ENCODE peak calls at places on chromosomes 5 and 9, in five cellular contexts. One of them, this sample, is unnamed.
A peak's percentile ranks its signal among the peaks of the same experiment; 100 is the strongest.

GRCh38 chr5:172713113-172713808 is 57.7 kb downstream of the DUSP1 start:
- DNase-seq in activated T-cell treated with anti-CD3 and anti-CD28 coated beads, Interleukin-2, amount 50 U/mL, for 72 hours: peak; percentile 76
- DNase-seq in stimulated activated CD4-positive, alpha-beta T cell treated with anti-CD3 and anti-CD28 coated beads, Interleukin-2, amount 100 ng/mL, for 48 hours: peak; percentile 66
- DNase-seq in HFF-Myc: no peak
- DNase-seq in NCI-H774: peak; percentile 29
- DNase-seq in this sample: no peak

GRCh38 chr5:96934291-96934694 is 1.6 kb upstream of the LNPEP start:
- DNase-seq in activated T-cell treated with anti-CD3 and anti-CD28 coated beads, Interleukin-2, amount 50 U/mL, for 72 hours: no peak
- DNase-seq in stimulated activated CD4-positive, alpha-beta T cell treated with anti-CD3 and anti-CD28 coated beads, Interleukin-2, amount 100 ng/mL, for 48 hours: no peak
- DNase-seq in HFF-Myc: no peak
- DNase-seq in NCI-H774: peak; percentile 50
- DNase-seq in this sample: no peak

GRCh38 chr5:73295447-73295846 is 122.5 kb downstream of the TMEM174 start:
- DNase-seq in activated T-cell treated with anti-CD3 and anti-CD28 coated beads, Interleukin-2, amount 50 U/mL, for 72 hours: no peak
- DNase-seq in stimulated activated CD4-positive, alpha-beta T cell treated with anti-CD3 and anti-CD28 coated beads, Interleukin-2, amount 100 ng/mL, for 48 hours: no peak
- DNase-seq in HFF-Myc: no peak
- DNase-seq in NCI-H774: no peak
- DNase-seq in this sample: no peak

GRCh38 chr5:159620853-159621540 is 290.7 kb upstream of the IL12B start:
- DNase-seq in activated T-cell treated with anti-CD3 and anti-CD28 coated beads, Interleukin-2, amount 50 U/mL, for 72 hours: no peak
- DNase-seq in stimulated activated CD4-positive, alpha-beta T cell treated with anti-CD3 and anti-CD28 coated beads, Interleukin-2, amount 100 ng/mL, for 48 hours: no peak
- DNase-seq in HFF-Myc: no peak
- DNase-seq in NCI-H774: no peak
- DNase-seq in this sample: no peak

GRCh38 chr5:147918101-147918500 is 11.8 kb upstream of the C5orf46 start:
- DNase-seq in activated T-cell treated with anti-CD3 and anti-CD28 coated beads, Interleukin-2, amount 50 U/mL, for 72 hours: no peak
- DNase-seq in stimulated activated CD4-positive, alpha-beta T cell treated with anti-CD3 and anti-CD28 coated beads, Interleukin-2, amount 100 ng/mL, for 48 hours: no peak
- DNase-seq in HFF-Myc: no peak
- DNase-seq in NCI-H774: no peak
- DNase-seq in this sample: no peak

GRCh38 chr5:170553218-170553617 is 49.4 kb downstream of the KCNIP1 start:
- DNase-seq in activated T-cell treated with anti-CD3 and anti-CD28 coated beads, Interleukin-2, amount 50 U/mL, for 72 hours: no peak
- DNase-seq in stimulated activated CD4-positive, alpha-beta T cell treated with anti-CD3 and anti-CD28 coated beads, Interleukin-2, amount 100 ng/mL, for 48 hours: no peak
- DNase-seq in HFF-Myc: no peak
- DNase-seq in NCI-H774: no peak
- DNase-seq in this sample: no peak

GRCh38 chr5:14902826-14903560 is 31.4 kb upstream of the ANKH start:
- DNase-seq in activated T-cell treated with anti-CD3 and anti-CD28 coated beads, Interleukin-2, amount 50 U/mL, for 72 hours: no peak
- DNase-seq in stimulated activated CD4-positive, alpha-beta T cell treated with anti-CD3 and anti-CD28 coated beads, Interleukin-2, amount 100 ng/mL, for 48 hours: no peak
- DNase-seq in HFF-Myc: no peak
- DNase-seq in NCI-H774: no peak
- DNase-seq in this sample: no peak

GRCh38 chr5:40514986-40515385 is 164.7 kb upstream of the PTGER4 start:
- DNase-seq in activated T-cell treated with anti-CD3 and anti-CD28 coated beads, Interleukin-2, amount 50 U/mL, for 72 hours: no peak
- DNase-seq in stimulated activated CD4-positive, alpha-beta T cell treated with anti-CD3 and anti-CD28 coated beads, Interleukin-2, amount 100 ng/mL, for 48 hours: no peak
- DNase-seq in HFF-Myc: no peak
- DNase-seq in NCI-H774: no peak
- DNase-seq in this sample: no peak

GRCh38 chr9:13116292-13116691 is 163.2 kb downstream of the MPDZ start:
- DNase-seq in activated T-cell treated with anti-CD3 and anti-CD28 coated beads, Interleukin-2, amount 50 U/mL, for 72 hours: no peak
- DNase-seq in stimulated activated CD4-positive, alpha-beta T cell treated with anti-CD3 and anti-CD28 coated beads, Interleukin-2, amount 100 ng/mL, for 48 hours: no peak
- DNase-seq in HFF-Myc: no peak
- DNase-seq in NCI-H774: no peak
- DNase-seq in this sample: no peak

GRCh38 chr5:142151436-142152382 is 43.1 kb downstream of the NDFIP1 start:
- DNase-seq in activated T-cell treated with anti-CD3 and anti-CD28 coated beads, Interleukin-2, amount 50 U/mL, for 72 hours: peak; percentile 61
- DNase-seq in stimulated activated CD4-positive, alpha-beta T cell treated with anti-CD3 and anti-CD28 coated beads, Interleukin-2, amount 100 ng/mL, for 48 hours: peak; percentile 56
- DNase-seq in HFF-Myc: peak; percentile 57
- DNase-seq in NCI-H774: peak; percentile 54
- DNase-seq in this sample: peak; percentile 80

GRCh38 chr5:61966558-61966957 is 339.4 kb upstream of the KIF2A start:
- DNase-seq in activated T-cell treated with anti-CD3 and anti-CD28 coated beads, Interleukin-2, amount 50 U/mL, for 72 hours: no peak
- DNase-seq in stimulated activated CD4-positive, alpha-beta T cell treated with anti-CD3 and anti-CD28 coated beads, Interleukin-2, amount 100 ng/mL, for 48 hours: no peak
- DNase-seq in HFF-Myc: no peak
- DNase-seq in NCI-H774: no peak
- DNase-seq in this sample: no peak

GRCh38 chr9:84331119-84331791 is 9.3 kb downstream of the SLC28A3 start:
- DNase-seq in activated T-cell treated with anti-CD3 and anti-CD28 coated beads, Interleukin-2, amount 50 U/mL, for 72 hours: no peak
- DNase-seq in stimulated activated CD4-positive, alpha-beta T cell treated with anti-CD3 and anti-CD28 coated beads, Interleukin-2, amount 100 ng/mL, for 48 hours: no peak
- DNase-seq in HFF-Myc: no peak
- DNase-seq in NCI-H774: no peak
- DNase-seq in this sample: no peak

GRCh38 chr9:106277931-106278330 is 583.6 kb downstream of the TMEM38B start:
- DNase-seq in activated T-cell treated with anti-CD3 and anti-CD28 coated beads, Interleukin-2, amount 50 U/mL, for 72 hours: no peak
- DNase-seq in stimulated activated CD4-positive, alpha-beta T cell treated with anti-CD3 and anti-CD28 coated beads, Interleukin-2, amount 100 ng/mL, for 48 hours: no peak
- DNase-seq in HFF-Myc: no peak
- DNase-seq in NCI-H774: no peak
- DNase-seq in this sample: no peak

GRCh38 chr5:9104576-9105339 is 441.1 kb downstream of the SEMA5A start:
- DNase-seq in activated T-cell treated with anti-CD3 and anti-CD28 coated beads, Interleukin-2, amount 50 U/mL, for 72 hours: no peak
- DNase-seq in stimulated activated CD4-positive, alpha-beta T cell treated with anti-CD3 and anti-CD28 coated beads, Interleukin-2, amount 100 ng/mL, for 48 hours: no peak
- DNase-seq in HFF-Myc: peak; percentile 10
- DNase-seq in NCI-H774: no peak
- DNase-seq in this sample: no peak

GRCh38 chr9:35341021-35341420 is 148.9 kb upstream of the RUSC2 start:
- DNase-seq in activated T-cell treated with anti-CD3 and anti-CD28 coated beads, Interleukin-2, amount 50 U/mL, for 72 hours: no peak
- DNase-seq in stimulated activated CD4-positive, alpha-beta T cell treated with anti-CD3 and anti-CD28 coated beads, Interleukin-2, amount 100 ng/mL, for 48 hours: no peak
- DNase-seq in HFF-Myc: no peak
- DNase-seq in NCI-H774: no peak
- DNase-seq in this sample: no peak

GRCh38 chr5:179219661-179220620 is 125.3 kb downstream of the ADAMTS2 start:
- DNase-seq in activated T-cell treated with anti-CD3 and anti-CD28 coated beads, Interleukin-2, amount 50 U/mL, for 72 hours: no peak
- DNase-seq in stimulated activated CD4-positive, alpha-beta T cell treated with anti-CD3 and anti-CD28 coated beads, Interleukin-2, amount 100 ng/mL, for 48 hours: no peak
- DNase-seq in HFF-Myc: no peak
- DNase-seq in NCI-H774: no peak
- DNase-seq in this sample: no peak

GRCh38 chr5:75720882-75721281 is 3.6 kb upstream of the POC5 start:
- DNase-seq in activated T-cell treated with anti-CD3 and anti-CD28 coated beads, Interleukin-2, amount 50 U/mL, for 72 hours: no peak
- DNase-seq in stimulated activated CD4-positive, alpha-beta T cell treated with anti-CD3 and anti-CD28 coated beads, Interleukin-2, amount 100 ng/mL, for 48 hours: no peak
- DNase-seq in HFF-Myc: no peak
- DNase-seq in NCI-H774: no peak
- DNase-seq in this sample: no peak

GRCh38 chr9:89806371-89807100 is 201.7 kb downstream of the GADD45G start:
- DNase-seq in activated T-cell treated with anti-CD3 and anti-CD28 coated beads, Interleukin-2, amount 50 U/mL, for 72 hours: no peak
- DNase-seq in stimulated activated CD4-positive, alpha-beta T cell treated with anti-CD3 and anti-CD28 coated beads, Interleukin-2, amount 100 ng/mL, for 48 hours: no peak
- DNase-seq in HFF-Myc: no peak
- DNase-seq in NCI-H774: no peak
- DNase-seq in this sample: no peak

GRCh38 chr9:23447166-23447565 is 378.9 kb downstream of the ELAVL2 start:
- DNase-seq in activated T-cell treated with anti-CD3 and anti-CD28 coated beads, Interleukin-2, amount 50 U/mL, for 72 hours: no peak
- DNase-seq in stimulated activated CD4-positive, alpha-beta T cell treated with anti-CD3 and anti-CD28 coated beads, Interleukin-2, amount 100 ng/mL, for 48 hours: no peak
- DNase-seq in HFF-Myc: no peak
- DNase-seq in NCI-H774: no peak
- DNase-seq in this sample: no peak

GRCh38 chr5:139308797-139309196 is 15.3 kb downstream of the MATR3 start:
- DNase-seq in activated T-cell treated with anti-CD3 and anti-CD28 coated beads, Interleukin-2, amount 50 U/mL, for 72 hours: no peak
- DNase-seq in stimulated activated CD4-positive, alpha-beta T cell treated with anti-CD3 and anti-CD28 coated beads, Interleukin-2, amount 100 ng/mL, for 48 hours: no peak
- DNase-seq in HFF-Myc: no peak
- DNase-seq in NCI-H774: no peak
- DNase-seq in this sample: no peak

GRCh38 chr9:128819716-128820664 is 1.7 kb downstream of the ENDOG start:
- DNase-seq in activated T-cell treated with anti-CD3 and anti-CD28 coated beads, Interleukin-2, amount 50 U/mL, for 72 hours: no peak
- DNase-seq in stimulated activated CD4-positive, alpha-beta T cell treated with anti-CD3 and anti-CD28 coated beads, Interleukin-2, amount 100 ng/mL, for 48 hours: no peak
- DNase-seq in HFF-Myc: no peak
- DNase-seq in NCI-H774: no peak
- DNase-seq in this sample: no peak

GRCh38 chr5:35954175-35954574 is 15.8 kb upstream of the CAPSL start:
- DNase-seq in activated T-cell treated with anti-CD3 and anti-CD28 coated beads, Interleukin-2, amount 50 U/mL, for 72 hours: peak; percentile 22
- DNase-seq in stimulated activated CD4-positive, alpha-beta T cell treated with anti-CD3 and anti-CD28 coated beads, Interleukin-2, amount 100 ng/mL, for 48 hours: no peak
- DNase-seq in HFF-Myc: no peak
- DNase-seq in NCI-H774: no peak
- DNase-seq in this sample: no peak

GRCh38 chr5:66960373-66961137 is 236.0 kb downstream of the CD180 start:
- DNase-seq in activated T-cell treated with anti-CD3 and anti-CD28 coated beads, Interleukin-2, amount 50 U/mL, for 72 hours: no peak
- DNase-seq in stimulated activated CD4-positive, alpha-beta T cell treated with anti-CD3 and anti-CD28 coated beads, Interleukin-2, amount 100 ng/mL, for 48 hours: no peak
- DNase-seq in HFF-Myc: no peak
- DNase-seq in NCI-H774: peak; percentile 21
- DNase-seq in this sample: no peak

GRCh38 chr5:98341038-98341710 is 432.3 kb upstream of the RGMB start:
- DNase-seq in activated T-cell treated with anti-CD3 and anti-CD28 coated beads, Interleukin-2, amount 50 U/mL, for 72 hours: no peak
- DNase-seq in stimulated activated CD4-positive, alpha-beta T cell treated with anti-CD3 and anti-CD28 coated beads, Interleukin-2, amount 100 ng/mL, for 48 hours: no peak
- DNase-seq in HFF-Myc: peak; percentile 98
- DNase-seq in NCI-H774: no peak
- DNase-seq in this sample: no peak

GRCh38 chr9:70641631-70642030 is 227.2 kb upstream of the KLF9 start:
- DNase-seq in activated T-cell treated with anti-CD3 and anti-CD28 coated beads, Interleukin-2, amount 50 U/mL, for 72 hours: no peak
- DNase-seq in stimulated activated CD4-positive, alpha-beta T cell treated with anti-CD3 and anti-CD28 coated beads, Interleukin-2, amount 100 ng/mL, for 48 hours: no peak
- DNase-seq in HFF-Myc: no peak
- DNase-seq in NCI-H774: no peak
- DNase-seq in this sample: no peak

GRCh38 chr9:36874921-36875320 is 159.1 kb downstream of the PAX5 start:
- DNase-seq in activated T-cell treated with anti-CD3 and anti-CD28 coated beads, Interleukin-2, amount 50 U/mL, for 72 hours: no peak
- DNase-seq in stimulated activated CD4-positive, alpha-beta T cell treated with anti-CD3 and anti-CD28 coated beads, Interleukin-2, amount 100 ng/mL, for 48 hours: no peak
- DNase-seq in HFF-Myc: peak; percentile 9
- DNase-seq in NCI-H774: no peak
- DNase-seq in this sample: no peak

GRCh38 chr5:91794856-91795548 is 411.9 kb upstream of the ARRDC3 start:
- DNase-seq in activated T-cell treated with anti-CD3 and anti-CD28 coated beads, Interleukin-2, amount 50 U/mL, for 72 hours: no peak
- DNase-seq in stimulated activated CD4-positive, alpha-beta T cell treated with anti-CD3 and anti-CD28 coated beads, Interleukin-2, amount 100 ng/mL, for 48 hours: no peak
- DNase-seq in HFF-Myc: no peak
- DNase-seq in NCI-H774: no peak
- DNase-seq in this sample: no peak

GRCh38 chr5:98775962-98776687 is 2.7 kb downstream of the RGMB start:
- DNase-seq in activated T-cell treated with anti-CD3 and anti-CD28 coated beads, Interleukin-2, amount 50 U/mL, for 72 hours: no peak
- DNase-seq in stimulated activated CD4-positive, alpha-beta T cell treated with anti-CD3 and anti-CD28 coated beads, Interleukin-2, amount 100 ng/mL, for 48 hours: no peak
- DNase-seq in HFF-Myc: no peak
- DNase-seq in NCI-H774: no peak
- DNase-seq in this sample: no peak

GRCh38 chr5:144391044-144391443 is 220.4 kb downstream of the KCTD16 start:
- DNase-seq in activated T-cell treated with anti-CD3 and anti-CD28 coated beads, Interleukin-2, amount 50 U/mL, for 72 hours: no peak
- DNase-seq in stimulated activated CD4-positive, alpha-beta T cell treated with anti-CD3 and anti-CD28 coated beads, Interleukin-2, amount 100 ng/mL, for 48 hours: no peak
- DNase-seq in HFF-Myc: no peak
- DNase-seq in NCI-H774: no peak
- DNase-seq in this sample: no peak